ENCODE peak calls at places on chromosomes 16 and 17, in nine cellular contexts. H is stomach, D is GM23338, T is K562, E is endothelial cell of umbilical vein, G is transverse colon, J is spleen, Y is HL-60, P is esophagus muscularis mucosa. V is an unnamed sample.

GRCh38 chr17:61579961-61580360 is 11.1 kb downstream of the NACA2 start:
- DNase-seq in H (no peak), D (peak), T (peak), E (no peak), G (no peak), J (no peak), Y (no peak), P (no peak), V (no peak)

GRCh38 chr17:47987240-47987835 is 16.4 kb downstream of the CDK5RAP3 start:
- DNase-seq in H (peak), D (peak), T (no peak), E (peak), G (no peak), J (peak), Y (no peak), P (no peak), V (no peak)

GRCh38 chr16:73956592-73957495 is 339.8 kb upstream of the PSMD7 start:
- DNase-seq in H (peak), D (peak), T (peak), E (peak), G (peak), J (no peak), Y (peak), P (no peak), V (peak)

GRCh38 chr16:4783251-4783950 is 4.7 kb downstream of the SEPTIN12 start:
- DNase-seq in H (no peak), D (no peak), T (no peak), E (no peak), G (no peak), J (no peak), Y (no peak), P (no peak), V (no peak)

GRCh38 chr16:15466131-15466530 is 31.7 kb downstream of the BMERB1 start:
- DNase-seq in H (no peak), D (no peak), T (no peak), E (no peak), G (no peak), J (no peak), Y (no peak), P (no peak), V (no peak)

GRCh38 chr17:74098378-74099024 is 105.0 kb upstream of the RPL38 start:
- DNase-seq in H (no peak), D (no peak), T (no peak), E (no peak), G (no peak), J (no peak), Y (no peak), P (no peak), V (no peak)

GRCh38 chr16:90078594-90078895 is 1.4 kb upstream of the PRDM7 start:
- DNase-seq in H (no peak), D (no peak), T (no peak), E (no peak), G (no peak), J (no peak), Y (peak), P (no peak), V (no peak)

GRCh38 chr17:42346473-42346872 is 41.8 kb downstream of the STAT3 start:
- DNase-seq in H (no peak), D (no peak), T (no peak), E (no peak), G (no peak), J (no peak), Y (no peak), P (no peak), V (no peak)

GRCh38 chr17:75639771-75640555 is 6.7 kb downstream of the SMIM5 start:
- DNase-seq in H (peak), D (no peak), T (no peak), E (no peak), G (peak), J (peak), Y (no peak), P (no peak), V (no peak)
- TF ChIP-seq POLR2AphosphoS5 in H (peak), D (no peak), T (no peak), E (no peak), G (no peak), J (no peak), Y (no peak), P (no peak), V (peak)

GRCh38 chr16:58127033-58127556 is 2.1 kb downstream of the CFAP20 start:
- DNase-seq in H (no peak), D (peak), T (peak), E (peak), G (no peak), J (no peak), Y (peak), P (no peak), V (no peak)
- H3K4me3 ChIP-seq in H (peak), D (peak), T (peak), E (peak), G (no peak), J (peak), Y (peak), P (peak), V (no peak)

DNA sequence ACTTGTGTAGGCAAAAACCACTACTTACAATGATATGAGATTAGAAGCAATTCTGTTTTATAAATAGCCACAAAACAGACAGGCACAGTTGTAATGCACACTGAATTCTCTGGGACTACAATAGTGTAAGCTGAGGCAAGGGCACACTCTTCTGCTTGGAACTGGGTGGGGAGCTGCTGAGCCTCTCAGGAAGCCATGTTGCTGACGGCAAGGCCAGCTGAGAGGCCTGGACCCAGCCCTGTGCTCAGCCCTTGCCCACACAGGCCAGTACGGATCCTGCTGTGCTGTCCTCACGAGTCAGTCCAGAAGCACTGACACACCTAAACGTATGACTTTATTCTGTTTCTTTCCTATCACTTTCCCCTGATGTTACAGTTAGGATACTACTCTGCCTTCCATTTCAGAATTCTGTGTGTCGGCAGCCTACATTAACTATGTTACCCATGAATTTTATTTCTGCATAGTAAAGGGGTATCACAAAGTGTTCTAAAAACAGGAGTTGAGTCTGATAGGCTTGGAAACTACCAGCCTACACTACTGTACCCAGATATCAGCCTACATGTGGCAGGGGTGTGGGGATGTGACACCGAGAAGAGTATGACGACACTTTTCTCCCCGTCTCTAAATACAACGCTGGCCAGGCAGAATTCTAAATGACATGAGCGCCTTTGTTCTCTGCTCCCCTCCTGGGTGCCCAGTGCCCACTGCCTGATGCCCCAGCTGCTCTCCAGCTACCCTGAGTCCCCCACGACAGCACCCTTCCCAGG is 41.1 kb upstream of the FAAP100 start:
- DNase-seq in H (no peak), D (no peak), T (no peak), E (no peak), G (no peak), J (no peak), Y (no peak), P (no peak), V (no peak)
- TF ChIP-seq POLR2AphosphoS5 in H (no peak), D (no peak), T (no peak), E (no peak), G (no peak), J (peak), Y (no peak), P (no peak), V (no peak)

GRCh38 chr17:4534928-4535666 is 20.1 kb downstream of the MYBBP1A start:
- DNase-seq in H (no peak), D (peak), T (no peak), E (no peak), G (no peak), J (no peak), Y (no peak), P (no peak), V (no peak)

GRCh38 chr17:4536259-4536741 is 18.9 kb downstream of the MYBBP1A start:
- DNase-seq in H (no peak), D (peak), T (peak), E (no peak), G (no peak), J (no peak), Y (peak), P (no peak), V (no peak)

GRCh38 chr17:4534515-4534914 is 20.7 kb downstream of the MYBBP1A start:
- DNase-seq in H (no peak), D (no peak), T (no peak), E (no peak), G (no peak), J (no peak), Y (no peak), P (no peak), V (no peak)

GRCh38 chr17:4536742-4537411 is 18.3 kb downstream of the MYBBP1A start:
- DNase-seq in H (no peak), D (peak), T (no peak), E (peak), G (no peak), J (no peak), Y (peak), P (no peak), V (no peak)

GRCh38 chr17:4535667-4536258 is 19.4 kb downstream of the MYBBP1A start:
- DNase-seq in H (no peak), D (peak), T (no peak), E (no peak), G (no peak), J (no peak), Y (no peak), P (no peak), V (no peak)
- H3K4me3 ChIP-seq in H (no peak), D (peak), T (no peak), E (no peak), G (no peak), J (no peak), Y (no peak), P (peak), V (no peak)

GRCh38 chr17:43601280-43602050 is 55.3 kb upstream of the ETV4 start:
- DNase-seq in H (no peak), D (no peak), T (no peak), E (peak), G (peak), J (no peak), Y (no peak), P (no peak), V (no peak)
- TF ChIP-seq POLR2AphosphoS5 in H (no peak), D (no peak), T (no peak), E (no peak), G (peak), J (no peak), Y (no peak), P (no peak), V (no peak)

DNA sequence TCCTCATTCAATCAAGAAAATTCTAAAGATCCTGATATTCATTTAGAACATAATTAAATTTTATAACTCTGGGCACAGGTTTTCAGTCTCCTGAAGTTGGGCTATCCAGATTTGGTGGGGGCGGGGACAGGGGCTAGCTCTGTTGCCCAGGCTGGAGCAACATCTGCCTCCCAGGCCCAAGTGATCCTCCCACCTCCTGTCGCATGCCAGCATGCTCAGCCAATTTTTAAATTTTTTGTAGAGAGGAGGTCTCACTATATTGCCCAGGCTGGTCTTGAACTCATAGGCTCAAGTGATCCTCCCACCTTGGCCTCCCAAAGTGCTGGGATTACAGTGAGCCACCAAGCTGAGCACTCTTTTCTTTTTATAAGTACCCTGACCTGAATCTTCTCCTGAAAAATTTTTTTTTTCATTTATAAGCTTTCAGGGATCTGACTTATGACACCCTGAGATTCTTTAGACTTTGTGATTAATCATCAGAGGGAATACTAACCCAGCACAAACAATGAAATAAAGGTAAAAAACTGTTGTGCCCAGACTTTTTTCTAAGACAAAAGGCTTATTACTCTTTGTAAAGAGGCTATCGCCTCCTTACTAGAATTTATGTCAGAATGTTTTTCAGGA is 62.6 kb downstream of the TUBD1 start:
- DNase-seq in H (no peak), D (no peak), T (no peak), E (peak), G (no peak), J (no peak), Y (no peak), P (no peak), V (no peak)
- H3K4me3 ChIP-seq in H (no peak), D (no peak), T (no peak), E (peak), G (no peak), J (no peak), Y (no peak), P (no peak), V (no peak)

DNA sequence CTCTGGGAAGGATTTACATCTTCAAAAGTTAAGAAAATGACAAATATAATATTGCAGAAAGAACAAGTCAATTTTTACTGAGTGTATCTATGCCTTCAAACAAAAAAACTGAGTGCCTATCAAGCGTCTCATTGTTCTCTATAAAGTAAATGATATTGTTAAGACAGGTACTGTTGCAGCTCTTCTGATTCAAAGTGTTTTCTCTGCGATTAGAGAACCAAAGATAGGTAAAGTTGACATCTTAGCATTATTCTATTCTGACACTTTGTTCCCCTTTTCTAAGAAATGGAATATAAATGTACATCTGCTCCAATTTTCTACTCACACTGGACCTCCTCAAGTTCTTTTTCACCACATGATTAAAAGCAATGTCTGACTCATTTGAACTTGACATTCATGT is 1317.7 kb downstream of the CDH11 start:
- DNase-seq in H (no peak), D (no peak), T (no peak), E (no peak), G (no peak), J (no peak), Y (no peak), P (no peak), V (no peak)
- TF ChIP-seq POLR2AphosphoS5 in H (no peak), D (no peak), T (no peak), E (no peak), G (no peak), J (no peak), Y (no peak), P (no peak), V (no peak)

GRCh38 chr17:77148959-77149510 is 8.3 kb downstream of the SEC14L1 start:
- DNase-seq in H (no peak), D (no peak), T (no peak), E (no peak), G (no peak), J (no peak), Y (no peak), P (no peak), V (no peak)

GRCh38 chr17:77154187-77154586 is 13.4 kb downstream of the SEC14L1 start:
- DNase-seq in H (no peak), D (no peak), T (no peak), E (no peak), G (no peak), J (no peak), Y (no peak), P (no peak), V (no peak)

GRCh38 chr17:77151236-77151635 is 10.5 kb downstream of the SEC14L1 start:
- DNase-seq in H (no peak), D (no peak), T (no peak), E (no peak), G (no peak), J (no peak), Y (no peak), P (no peak), V (no peak)

GRCh38 chr17:77155125-77155524 is 14.4 kb downstream of the SEC14L1 start:
- DNase-seq in H (no peak), D (no peak), T (no peak), E (no peak), G (no peak), J (no peak), Y (no peak), P (no peak), V (no peak)

GRCh38 chr17:77153487-77153886 is 12.7 kb downstream of the SEC14L1 start:
- DNase-seq in H (no peak), D (no peak), T (no peak), E (no peak), G (no peak), J (no peak), Y (no peak), P (no peak), V (no peak)
- H3K4me3 ChIP-seq in H (no peak), D (no peak), T (no peak), E (no peak), G (no peak), J (no peak), Y (no peak), P (no peak), V (no peak)

GRCh38 chr17:59627770-59628171 is 8.1 kb downstream of the CLTC start:
- DNase-seq in H (no peak), D (no peak), T (no peak), E (no peak), G (no peak), J (no peak), Y (no peak), P (no peak), V (no peak)
- TF ChIP-seq POLR2AphosphoS5 in H (no peak), D (no peak), T (no peak), E (no peak), G (no peak), J (no peak), Y (no peak), P (no peak), V (no peak)

V was measured in HCT116.